ENCODE peak calls at places on chromosome 1, in five cellular contexts. D is GM04504, E is BE2C, W is B cell, X is NCI-H2081. J is an unnamed sample.

GRCh38 chr1:70706381-70707173 is 295.5 kb downstream of the CTH start:
- DNase-seq in D (no peak), E (no peak), W (no peak), X (no peak), J (no peak)

GRCh38 chr1:157097692-157098091 is 1.9 kb downstream of the ETV3L start:
- DNase-seq in D (no peak), E (no peak), W (no peak), X (no peak), J (no peak)

GRCh38 chr1:108814343-108815125 is 42.4 kb downstream of the AKNAD1 start:
- DNase-seq in D (no peak), E (no peak), W (no peak), X (no peak), J (no peak)

GRCh38 chr1:224874775-224875174 is 54.7 kb upstream of the DNAH14 start:
- DNase-seq in D (no peak), E (no peak), W (no peak), X (no peak), J (no peak)

GRCh38 chr1:25649505-25650218 is 33.1 kb downstream of the MAN1C1 start:
- DNase-seq in D (no peak), E (no peak), W (no peak), X (no peak), J (no peak)

GRCh38 chr1:208557046-208557445 is 312.9 kb upstream of the PLXNA2 start:
- DNase-seq in D (no peak), E (no peak), W (no peak), X (no peak), J (no peak)

GRCh38 chr1:51636765-51637522 is 20.1 kb downstream of the OSBPL9 start:
- DNase-seq in D (peak; percentile 77), E (no peak), W (no peak), X (no peak), J (no peak)

GRCh38 chr1:32742132-32742947 is 39.8 kb upstream of the SYNC start:
- DNase-seq in D (no peak), E (no peak), W (no peak), X (no peak), J (no peak)

GRCh38 chr1:32266926-32267645 is 16.0 kb downstream of the LCK start:
- DNase-seq in D (no peak), E (no peak), W (no peak), X (no peak), J (no peak)

GRCh38 chr1:169604781-169605560 is 18.7 kb upstream of the F5 start:
- DNase-seq in D (no peak), E (no peak), W (peak; percentile 62), X (no peak), J (peak; percentile 5)

GRCh38 chr1:2429780-2430591 is 17.6 kb upstream of the PEX10 start:
- DNase-seq in D (no peak), E (no peak), W (no peak), X (no peak), J (no peak)

GRCh38 chr1:1906185-1907097 is 8.6 kb upstream of the CALML6 start:
- DNase-seq in D (peak; percentile 63), E (peak; percentile 89), W (peak; percentile 73), X (peak; percentile 36), J (peak; percentile 52)

GRCh38 chr1:167059729-167060107 is 30.5 kb downstream of the GPA33 start:
- DNase-seq in D (no peak), E (no peak), W (no peak), X (no peak), J (no peak)

GRCh38 chr1:200386416-200386815 is 23.4 kb downstream of the ZNF281 start:
- DNase-seq in D (no peak), E (no peak), W (no peak), X (no peak), J (no peak)

GRCh38 chr1:88612299-88612698 is 71.8 kb upstream of the PKN2 start:
- DNase-seq in D (no peak), E (no peak), W (no peak), X (no peak), J (no peak)

GRCh38 chr1:230291731-230292620 is 134.2 kb downstream of the PGBD5 start:
- DNase-seq in D (no peak), E (no peak), W (peak; percentile 81), X (no peak), J (no peak)

GRCh38 chr1:22709891-22710687 is 550 bp upstream of the EPHB2 start:
- DNase-seq in D (peak; percentile 28), E (peak; percentile 65), W (no peak), X (peak; percentile 58), J (no peak)

GRCh38 chr1:19863804-19864203 is 18.4 kb upstream of the OTUD3 start:
- DNase-seq in D (no peak), E (no peak), W (no peak), X (no peak), J (no peak)

GRCh38 chr1:48524892-48525467 is 53.0 kb upstream of the SPATA6 start:
- DNase-seq in D (no peak), E (no peak), W (no peak), X (no peak), J (no peak)

GRCh38 chr1:46488343-46489168 is 1.1 kb upstream of the DMBX1 start:
- DNase-seq in D (no peak), E (no peak), W (no peak), X (no peak), J (no peak)

GRCh38 chr1:24416666-24417391 is 1.2 kb downstream of the NIPAL3 start:
- DNase-seq in D (peak; percentile 85), E (no peak), W (peak; percentile 63), X (no peak), J (no peak)

GRCh38 chr1:3470650-3471355 is 16.3 kb downstream of the ARHGEF16 start:
- DNase-seq in D (no peak), E (peak; percentile 7), W (no peak), X (no peak), J (no peak)

GRCh38 chr1:18948913-18949688 is 7.4 kb downstream of the IFFO2 start:
- DNase-seq in D (peak; percentile 57), E (no peak), W (no peak), X (no peak), J (no peak)

GRCh38 chr1:234980224-234980656 is 148.4 kb downstream of the TOMM20 start:
- DNase-seq in D (no peak), E (no peak), W (no peak), X (no peak), J (no peak)

GRCh38 chr1:165595561-165595960 is 35.5 kb upstream of the MGST3 start:
- DNase-seq in D (peak; percentile 66), E (no peak), W (no peak), X (no peak), J (no peak)